ENCODE peak calls at places on chromosomes 4 and X, in ten cellular contexts. N is SK-N-SH, K is fibroblast of lung, I is heart left ventricle, E is endothelial cell of umbilical vein, Q is H9, Y is adrenal gland, O is upper lobe of left lung, J is RWPE2, L is tibial artery. T is an unnamed sample. For H3K9me3, the result is how much of the 10 kb centered on the place peaks cover.

GRCh38 chrX:42823443-42823842 is 45.5 kb upstream of the PPP1R2C start:
- DNase-seq in N (no peak), K (no peak), I (no peak), E (no peak), Q (no peak), Y (no peak), O (no peak), J (no peak), L (no peak), T (no peak)

GRCh38 chrX:46611658-46612362 is 38.2 kb downstream of the CHST7 start:
- DNase-seq in N (no peak), K (no peak), I (no peak), E (no peak), Q (no peak), Y (no peak), O (no peak), J (no peak), L (no peak), T (no peak)

GRCh38 chr4:140222175-140222574 is 68.2 kb upstream of the MAML3 start:
- DNase-seq in N (no peak), K (peak), I (no peak), E (peak), Q (no peak), Y (no peak), O (no peak), J (no peak), L (no peak), T (no peak)

GRCh38 chr4:650951-651883 is 22.9 kb downstream of the ATP5ME start:
- DNase-seq in N (no peak), K (no peak), I (no peak), E (no peak), Q (no peak), Y (no peak), O (peak), J (peak), L (no peak), T (peak)

GRCh38 chr4:165379662-165380061 is 854 bp downstream of the CPE start:
- DNase-seq in N (peak), K (peak), I (peak), E (no peak), Q (peak), Y (peak), O (no peak), J (no peak), L (peak), T (peak)

GRCh38 chrX:79933938-79934337 is 80.6 kb upstream of the TBX22 start:
- DNase-seq in N (no peak), K (no peak), I (no peak), E (no peak), Q (no peak), Y (no peak), O (no peak), J (no peak), L (no peak), T (no peak)

GRCh38 chr4:164488114-164488513 is 265.8 kb upstream of the SMIM31 start:
- DNase-seq in N (no peak), K (no peak), I (no peak), E (no peak), Q (no peak), Y (no peak), O (no peak), J (peak), L (no peak), T (no peak)

GRCh38 chr4:58983887-58984286 is 1873.7 kb upstream of the IGFBP7 start:
- DNase-seq in N (no peak), K (no peak), I (no peak), E (no peak), Q (no peak), Y (no peak), O (no peak), J (no peak), L (no peak), T (no peak)

GRCh38 chrX:43892471-43892870 is 10.2 kb upstream of the MAOB start:
- DNase-seq in N (no peak), K (no peak), I (no peak), E (no peak), Q (no peak), Y (no peak), O (no peak), J (no peak), L (no peak), T (no peak)

GRCh38 chr4:121168446-121168845 is 4.3 kb upstream of the TNIP3 start:
- DNase-seq in N (no peak), K (no peak), I (no peak), E (no peak), Q (no peak), Y (no peak), O (no peak), J (no peak), L (no peak), T (no peak)

GRCh38 chr4:1413687-1414479 is 7.6 kb upstream of the NKX1-1 start:
- DNase-seq in N (peak), K (no peak), I (no peak), E (no peak), Q (peak), Y (no peak), O (peak), J (peak), L (no peak), T (no peak)

GRCh38 chrX:1444896-1445480 is 7.7 kb downstream of the ASMTL start:
- DNase-seq in N (no peak), K (no peak), I (no peak), E (no peak), Q (peak), Y (peak), O (no peak), J (peak), L (no peak), T (no peak)

GRCh38 chr4:24686866-24687672 is 102.7 kb upstream of the DHX15 start:
- DNase-seq in N (peak), K (no peak), I (no peak), E (peak), Q (peak), Y (peak), O (no peak), J (no peak), L (no peak), T (no peak)

GRCh38 chrX:47562615-47563243 is 1.7 kb downstream of the ARAF start:
- DNase-seq in N (no peak), K (no peak), I (no peak), E (peak), Q (no peak), Y (no peak), O (no peak), J (no peak), L (no peak), T (no peak)

GRCh38 chrX:43716144-43716543 is 60.0 kb downstream of the MAOA start:
- DNase-seq in N (no peak), K (no peak), I (no peak), E (no peak), Q (no peak), Y (no peak), O (no peak), J (no peak), L (no peak), T (no peak)

GRCh38 chr4:118888666-118889312 is at the start of gene SYNPO2:
- DNase-seq in N (peak), K (peak), I (peak), E (peak), Q (peak), Y (peak), O (peak), J (peak), L (peak), T (peak)
- H3K27ac ChIP-seq in N (peak), K (no peak), I (peak), E (no peak), Q (no peak), Y (peak), O (no peak), J (no peak), L (peak), T (peak)

DNA sequence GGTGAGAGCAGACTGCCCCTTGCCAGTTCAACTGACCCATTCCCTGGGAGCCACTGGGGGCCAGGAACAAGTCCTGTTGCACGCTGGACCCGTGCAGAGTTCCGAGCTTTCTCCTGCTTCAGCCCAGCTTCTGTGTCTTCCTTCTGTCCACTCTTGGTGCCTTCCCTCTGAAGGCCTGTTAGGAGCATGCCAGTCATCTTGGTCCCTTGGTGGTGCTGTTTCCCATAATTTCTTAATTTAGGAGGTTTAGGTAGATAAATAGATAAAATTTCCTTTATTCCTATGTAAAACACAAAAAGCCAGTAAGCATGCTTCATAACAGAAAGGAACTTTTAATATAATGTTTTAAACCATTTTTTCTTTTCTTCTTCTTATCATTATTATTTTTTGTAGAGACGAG is 672.7 kb downstream of the CCSER1 start:
- DNase-seq in N (no peak), K (no peak), I (no peak), E (peak), Q (no peak), Y (no peak), O (no peak), J (no peak), L (no peak), T (no peak)
- TF ChIP-seq CTCF in N (peak), K (no peak), I (no peak), E (no peak), Q (peak), Y (no peak), O (no peak), J (peak), L (no peak), T (no peak)

GRCh38 chr4:48005781-48006180 is 10.7 kb downstream of the CNGA1 start:
- DNase-seq in N (no peak), K (no peak), I (no peak), E (no peak), Q (no peak), Y (no peak), O (no peak), J (no peak), L (no peak), T (no peak)
- H3K9me3 ChIP-seq in N (under half), K (under half), I (under half), E (under half), Q (under half), Y (under half), O (under half), J (under half), L (under half), T (under half)

GRCh38 chr4:57065730-57066482 is 44.3 kb downstream of the IGFBP7 start:
- DNase-seq in N (no peak), K (peak), I (no peak), E (no peak), Q (no peak), Y (no peak), O (no peak), J (no peak), L (no peak), T (no peak)
- H3K27ac ChIP-seq in N (peak), K (peak), I (peak), E (peak), Q (no peak), Y (peak), O (peak), J (no peak), L (peak), T (peak)

DNA sequence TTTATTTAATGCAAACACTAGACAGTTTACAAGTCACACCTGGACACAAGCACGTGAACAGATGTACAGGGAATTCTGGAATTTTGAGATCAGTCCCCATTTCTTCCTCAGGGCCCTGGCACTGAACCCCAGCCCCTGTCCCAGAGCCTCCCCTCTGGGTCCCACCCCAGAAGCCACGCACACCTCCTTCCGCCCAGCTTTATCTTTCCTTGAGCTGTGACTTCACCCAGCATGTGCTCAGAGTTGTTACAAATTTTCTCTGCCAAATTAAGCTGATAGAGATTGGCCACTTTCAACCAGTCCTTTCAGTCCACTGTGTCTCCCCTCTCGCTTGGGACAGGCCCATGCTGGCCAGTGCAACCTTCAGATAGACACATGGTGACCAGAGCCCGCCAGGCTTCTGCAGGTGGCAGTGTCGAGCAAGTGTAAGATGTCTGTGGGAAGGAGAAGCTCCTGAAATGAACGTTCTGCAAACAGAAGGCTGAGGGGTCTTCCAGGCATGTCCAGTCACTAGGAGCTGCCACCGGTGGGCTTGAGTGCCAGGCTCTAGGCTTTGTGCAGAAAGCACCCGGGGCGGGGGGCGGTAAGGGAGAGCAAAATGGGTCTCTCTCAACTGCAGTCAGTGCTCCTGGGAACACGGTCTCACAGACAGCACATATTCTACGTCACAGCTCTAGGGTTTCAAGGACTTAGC is 73.3 kb downstream of the MTMR1 start:
- DNase-seq in N (no peak), K (no peak), I (no peak), E (no peak), Q (peak), Y (no peak), O (no peak), J (no peak), L (no peak), T (no peak)
- TF ChIP-seq CTCF in N (peak), K (no peak), I (no peak), E (no peak), Q (peak), Y (no peak), O (no peak), J (peak), L (no peak), T (no peak)

GRCh38 chrX:96692454-96692853 is 7.8 kb downstream of the DIAPH2 start:
- DNase-seq in N (no peak), K (no peak), I (no peak), E (no peak), Q (no peak), Y (no peak), O (no peak), J (no peak), L (no peak), T (no peak)

GRCh38 chrX:96688789-96689188 is 4.1 kb downstream of the DIAPH2 start:
- DNase-seq in N (no peak), K (no peak), I (no peak), E (no peak), Q (no peak), Y (no peak), O (no peak), J (no peak), L (no peak), T (no peak)

GRCh38 chrX:96693407-96693806 is 8.8 kb downstream of the DIAPH2 start:
- DNase-seq in N (no peak), K (no peak), I (no peak), E (no peak), Q (no peak), Y (no peak), O (no peak), J (no peak), L (no peak), T (no peak)

GRCh38 chrX:96692911-96693310 is 8.3 kb downstream of the DIAPH2 start:
- DNase-seq in N (no peak), K (no peak), I (no peak), E (no peak), Q (no peak), Y (no peak), O (no peak), J (no peak), L (no peak), T (no peak)

DNA sequence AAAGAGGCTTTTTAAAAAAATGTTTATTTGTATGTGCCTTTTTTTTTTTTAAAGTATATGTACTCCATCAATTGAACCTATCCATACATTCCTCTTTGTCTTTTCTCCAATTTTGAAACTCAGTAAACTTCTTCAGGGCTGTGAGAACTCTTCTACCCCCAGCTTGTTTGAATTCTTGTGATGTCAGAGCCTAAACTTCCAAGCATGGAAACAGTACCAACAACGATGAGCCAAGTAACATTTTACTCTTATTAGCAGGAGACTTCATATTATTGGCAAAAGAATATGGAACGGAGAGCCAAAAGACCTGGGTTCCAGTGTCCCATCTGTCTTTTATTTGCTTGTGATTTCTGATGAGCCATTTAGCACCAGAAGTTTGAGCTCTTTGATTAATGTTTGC is 5.3 kb downstream of the DIAPH2 start:
- DNase-seq in N (no peak), K (no peak), I (no peak), E (no peak), Q (no peak), Y (no peak), O (no peak), J (no peak), L (no peak), T (no peak)
- H3K9me3 ChIP-seq in N (under half), K (under half), I (under half), E (under half), Q (under half), Y (under half), O (under half), J (under half), L (under half), T (under half)

DNA sequence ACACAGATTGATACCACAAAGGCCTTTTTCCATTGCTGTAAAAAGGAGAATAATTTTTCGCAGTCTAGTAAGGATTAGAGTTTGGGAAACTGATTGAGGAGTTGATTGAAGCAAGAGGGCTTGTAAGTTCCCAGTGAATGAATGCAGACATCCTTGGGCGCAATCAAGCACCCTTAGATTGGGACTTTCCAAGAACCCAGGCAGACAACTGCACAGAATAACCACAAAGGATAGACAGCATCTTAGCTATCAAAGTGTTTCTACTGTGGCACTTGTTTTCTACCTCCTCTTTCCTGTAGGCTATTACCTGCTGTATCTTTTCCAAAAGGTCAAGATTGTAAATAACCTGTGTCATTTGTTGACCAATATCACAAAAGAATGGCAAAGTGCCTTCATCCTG is 2.6 kb downstream of the COX18 start:
- DNase-seq in N (no peak), K (no peak), I (no peak), E (no peak), Q (no peak), Y (no peak), O (no peak), J (no peak), L (no peak), T (no peak)
- H3K27ac ChIP-seq in N (no peak), K (no peak), I (no peak), E (no peak), Q (no peak), Y (no peak), O (peak), J (no peak), L (no peak), T (peak)

GRCh38 chrX:16466640-16467432 is 183.1 kb upstream of the S100G start:
- DNase-seq in N (no peak), K (peak), I (no peak), E (no peak), Q (no peak), Y (no peak), O (no peak), J (no peak), L (no peak), T (no peak)

GRCh38 chrX:16474511-16474910 is 175.4 kb upstream of the S100G start:
- DNase-seq in N (no peak), K (no peak), I (no peak), E (no peak), Q (no peak), Y (no peak), O (no peak), J (no peak), L (no peak), T (no peak)

GRCh38 chrX:16472345-16472744 is 177.6 kb upstream of the S100G start:
- DNase-seq in N (no peak), K (no peak), I (no peak), E (no peak), Q (no peak), Y (no peak), O (no peak), J (no peak), L (no peak), T (no peak)

GRCh38 chrX:16465081-16465876 is 184.7 kb upstream of the S100G start:
- DNase-seq in N (no peak), K (peak), I (no peak), E (no peak), Q (no peak), Y (no peak), O (no peak), J (no peak), L (no peak), T (no peak)

DNA sequence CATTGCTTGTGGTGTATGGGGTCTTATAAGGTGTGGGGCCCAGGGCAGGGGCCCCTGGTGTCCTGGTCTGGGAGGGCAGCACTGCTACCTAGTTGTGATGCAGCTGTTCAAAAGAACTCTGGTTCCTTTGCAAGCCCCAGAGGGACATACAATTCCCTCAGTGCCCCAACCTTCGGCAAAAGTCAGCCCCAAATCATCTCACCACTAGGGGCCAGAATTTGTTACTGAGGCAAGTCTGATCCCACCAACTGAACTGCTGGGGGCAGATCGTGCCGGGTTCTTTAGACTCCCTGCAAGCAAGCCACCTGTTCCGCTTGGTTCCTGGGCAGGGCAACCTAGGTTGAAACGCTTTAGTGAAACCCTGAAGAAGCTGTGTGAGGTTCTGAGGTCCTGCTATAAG is 180.1 kb upstream of the S100G start:
- DNase-seq in N (no peak), K (no peak), I (no peak), E (no peak), Q (peak), Y (no peak), O (no peak), J (no peak), L (no peak), T (no peak)
- TF ChIP-seq CTCF in N (peak), K (no peak), I (no peak), E (no peak), Q (peak), Y (no peak), O (no peak), J (no peak), L (no peak), T (no peak)

GRCh38 chrX:17164079-17164478 is 210.9 kb upstream of the NHS start:
- DNase-seq in N (no peak), K (no peak), I (no peak), E (no peak), Q (no peak), Y (no peak), O (no peak), J (no peak), L (no peak), T (no peak)
- H3K9me3 ChIP-seq in N (under half), K (under half), I (under half), E (under half), Q (under half), Y (under half), O (under half), J (under half), L (under half), T (half or more)

DNA sequence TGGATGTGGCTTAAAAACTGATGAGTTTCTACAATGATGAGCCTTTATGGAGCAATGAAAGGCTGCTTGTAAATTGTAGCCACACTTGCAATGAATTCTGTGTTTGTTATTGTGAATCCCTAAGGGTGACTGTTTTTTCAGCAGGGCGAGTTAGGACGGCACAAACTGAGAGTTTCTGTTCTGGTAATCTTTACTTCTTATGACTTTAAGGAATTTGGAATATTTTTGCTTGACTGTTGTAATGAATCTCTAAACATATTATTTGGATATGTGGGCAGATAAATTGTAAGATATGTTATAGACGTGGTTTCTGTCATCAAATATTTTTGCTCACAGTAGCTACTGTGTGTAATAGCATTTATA is 22.2 kb downstream of the RBPJ start:
- DNase-seq in N (no peak), K (peak), I (no peak), E (no peak), Q (no peak), Y (no peak), O (no peak), J (no peak), L (no peak), T (no peak)
- H3K27ac ChIP-seq in N (peak), K (peak), I (no peak), E (no peak), Q (no peak), Y (no peak), O (no peak), J (peak), L (no peak), T (peak)